ENCODE peak calls at places on chromosome X, in six cellular contexts. D is HCT116, W is GM23338, S is Panc1, I is sigmoid colon, Z is SK-N-MC. V is an unnamed sample.

GRCh38 chrX:106246511-106246910 is 78.4 kb downstream of the PWWP3B start:
- DNase-seq in Z (no peak), I (no peak), S (no peak), W (no peak), D (no peak), V (no peak)

GRCh38 chrX:55159556-55159955 is 60.6 kb upstream of the PAGE5 start:
- DNase-seq in Z (no peak), I (no peak), S (no peak), D (no peak), W (no peak), V (no peak)

GRCh38 chrX:15619053-15619772 is 18.5 kb upstream of the ACE2 start:
- DNase-seq in Z (no peak), I (no peak), S (no peak), D (peak; percentile 76), W (no peak), V (no peak)

GRCh38 chrX:24646745-24647182 is 383 bp downstream of the PCYT1B start:
- DNase-seq in S (no peak), D (no peak), W (peak; percentile 70), I (no peak), Z (no peak), V (no peak)

GRCh38 chrX:39648548-39649254 is 449.1 kb downstream of the BCOR start:
- DNase-seq in W (no peak), S (no peak), I (no peak), Z (no peak), D (no peak), V (no peak)

GRCh38 chrX:150544222-150544787 is 24.1 kb upstream of the MTM1 start:
- DNase-seq in Z (no peak), D (no peak), S (no peak), W (peak; percentile 65), I (no peak), V (no peak)

GRCh38 chrX:139533444-139533843 is 2.9 kb downstream of the F9 start:
- DNase-seq in W (no peak), Z (no peak), I (no peak), D (no peak), S (no peak), V (no peak)

GRCh38 chrX:150719641-150720040 is 26.4 kb downstream of the MTMR1 start:
- DNase-seq in D (no peak), Z (no peak), S (no peak), W (no peak), I (no peak), V (no peak)

GRCh38 chrX:16839852-16840460 is 30.2 kb downstream of the RBBP7 start:
- DNase-seq in Z (no peak), S (no peak), I (no peak), D (no peak), W (no peak), V (no peak)

GRCh38 chrX:19388741-19389140 is 45.0 kb downstream of the PDHA1 start:
- DNase-seq in W (no peak), D (no peak), S (no peak), Z (no peak), I (no peak), V (no peak)

GRCh38 chrX:150581093-150581775 is 12.8 kb downstream of the MTM1 start:
- DNase-seq in I (no peak), W (no peak), S (no peak), Z (no peak), D (peak; percentile 28), V (no peak)

GRCh38 chrX:57906790-57907189 is 3.5 kb downstream of the ZXDA start:
- DNase-seq in W (no peak), D (no peak), Z (no peak), I (no peak), S (no peak), V (no peak)

GRCh38 chrX:18119856-18120255 is 100.8 kb downstream of the BEND2 start:
- DNase-seq in Z (no peak), I (no peak), D (no peak), S (no peak), W (peak; percentile 2), V (no peak)

GRCh38 chrX:118698516-118699247 is 28.7 kb upstream of the IL13RA1 start:
- DNase-seq in W (no peak), S (no peak), D (no peak), I (no peak), Z (no peak), V (no peak)

GRCh38 chrX:11758400-11759171 is 549 bp downstream of the MSL3 start:
- DNase-seq in S (no peak), W (peak; percentile 80), Z (no peak), I (peak; percentile 94), D (peak; percentile 45), V (peak; percentile 87)

GRCh38 chrX:40154229-40154852 is 56.6 kb upstream of the BCOR start:
- DNase-seq in Z (no peak), D (no peak), W (peak; percentile 65), I (peak; percentile 71), S (no peak), V (no peak)

GRCh38 chrX:103730746-103731508 is 20.2 kb downstream of the TMEM31 start:
- DNase-seq in D (no peak), Z (no peak), W (no peak), S (no peak), I (no peak), V (no peak)

GRCh38 chrX:115650449-115650848 is 89.5 kb downstream of the PLS3 start:
- DNase-seq in S (no peak), I (no peak), Z (no peak), D (no peak), W (peak; percentile 52), V (no peak)

GRCh38 chrX:8823698-8824097 is 22.5 kb upstream of the FAM9A start:
- DNase-seq in I (no peak), D (no peak), Z (no peak), W (no peak), S (no peak), V (no peak)

GRCh38 chrX:134377537-134377936 is 82.4 kb upstream of the HPRT1 start:
- DNase-seq in W (no peak), S (no peak), I (no peak), D (no peak), Z (peak; percentile 16), V (no peak)

GRCh38 chrX:86830685-86831084 is 682.4 kb downstream of the DACH2 start:
- DNase-seq in I (no peak), D (no peak), S (no peak), Z (no peak), W (no peak), V (no peak)

GRCh38 chrX:7083468-7084396 is 63.8 kb upstream of the STS start:
- DNase-seq in I (no peak), W (no peak), S (no peak), D (peak; percentile 23), Z (peak; percentile 24), V (no peak)

GRCh38 chrX:119292445-119292844 is 56.4 kb downstream of the PGRMC1 start:
- DNase-seq in S (no peak), D (no peak), W (peak; percentile 24), Z (no peak), I (no peak), V (no peak)

GRCh38 chrX:92232182-92232581 is 453.0 kb downstream of the PCDH11X start:
- DNase-seq in W (peak; percentile 44), S (no peak), Z (no peak), I (no peak), D (no peak), V (no peak)

GRCh38 chrX:110791206-110791605 is 4.4 kb downstream of the CHRDL1 start:
- DNase-seq in Z (no peak), D (no peak), W (no peak), S (no peak), I (no peak), V (no peak)

GRCh38 chrX:110794601-110795000 is 1.0 kb downstream of the CHRDL1 start:
- DNase-seq in W (no peak), Z (no peak), I (no peak), D (no peak), S (no peak), V (no peak)

DNA sequence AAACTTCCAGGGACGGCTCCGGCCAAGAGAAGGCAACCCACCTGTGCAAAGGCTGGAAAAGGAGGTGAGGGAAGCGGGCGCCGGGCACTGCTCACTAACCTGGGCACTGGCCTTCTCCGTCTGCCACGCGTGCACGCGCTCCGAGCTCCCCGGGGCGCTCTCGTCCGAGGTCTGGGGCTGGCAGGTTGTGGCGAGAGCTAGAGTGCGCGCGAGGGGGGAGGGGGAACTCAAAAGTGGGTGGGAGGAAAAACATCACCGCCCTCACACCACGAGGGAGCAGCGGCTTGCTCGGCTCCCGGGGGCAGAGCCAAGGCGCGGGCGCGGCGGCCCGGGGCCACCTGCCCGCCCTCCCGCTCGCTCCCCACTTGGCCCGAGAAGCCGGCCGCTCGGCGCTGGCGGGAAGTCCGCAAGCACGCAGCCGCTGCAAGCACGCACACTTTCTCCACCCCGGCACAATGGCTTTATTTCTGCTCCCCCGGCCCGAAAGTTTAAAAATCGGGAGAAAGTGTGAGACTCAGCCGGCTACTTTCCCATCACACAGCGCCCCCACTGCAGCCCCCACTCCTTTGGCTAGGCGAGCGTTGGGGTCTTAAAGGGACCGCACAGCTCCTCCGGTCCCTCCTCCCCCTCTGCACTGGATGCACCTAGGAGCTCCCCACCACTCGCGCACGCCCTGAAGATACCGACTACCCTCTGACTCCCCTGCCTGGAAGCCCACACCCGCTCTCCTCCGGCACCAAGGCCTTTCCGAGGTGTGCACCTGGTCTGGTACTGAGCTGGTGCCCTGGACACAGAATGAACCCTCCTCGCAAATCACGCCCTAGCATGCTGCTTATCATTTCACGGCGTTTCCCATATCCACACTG is at the start of gene CHRDL1:
- DNase-seq in S (no peak), D (no peak), Z (no peak), W (peak; percentile 60), I (peak; percentile 88), V (no peak)
- TF ChIP-seq POLR2AphosphoS5 in S (no peak), D (no peak), Z (no peak), W (peak; percentile 23), I (peak; percentile 62), V (no peak)

GRCh38 chrX:68084765-68085164 is 348.5 kb downstream of the OPHN1 start:
- DNase-seq in Z (no peak), S (no peak), D (no peak), W (no peak), I (no peak), V (no peak)

GRCh38 chrX:68077378-68077777 is 355.9 kb downstream of the OPHN1 start:
- DNase-seq in W (no peak), D (no peak), I (no peak), Z (no peak), S (no peak), V (no peak)

GRCh38 chrX:68083510-68083909 is 349.8 kb downstream of the OPHN1 start:
- DNase-seq in D (no peak), S (no peak), Z (no peak), I (no peak), W (no peak), V (no peak)

GRCh38 chrX:68079961-68080360 is 353.3 kb downstream of the OPHN1 start:
- DNase-seq in D (no peak), S (no peak), Z (no peak), I (no peak), W (no peak), V (no peak)
- H3K36me3 ChIP-seq in D (no peaks in the 10 kb centered on the region), S (no peaks in the 10 kb centered on the region), Z (no peaks in the 10 kb centered on the region), I (no peaks in the 10 kb centered on the region), W (no peaks in the 10 kb centered on the region), V (no peaks in the 10 kb centered on the region)

GRCh38 chrX:154436597-154437397 is at the start of gene GDI1:
- DNase-seq in D (no peak), W (peak; percentile 70), S (no peak), I (peak; percentile 82), Z (no peak), V (peak; percentile 43)
- TF ChIP-seq POLR2AphosphoS5 in D (peak; percentile 54), W (peak; percentile 41), S (no peak), I (peak; percentile 80), Z (peak; percentile 39), V (peak; percentile 39)

DNA sequence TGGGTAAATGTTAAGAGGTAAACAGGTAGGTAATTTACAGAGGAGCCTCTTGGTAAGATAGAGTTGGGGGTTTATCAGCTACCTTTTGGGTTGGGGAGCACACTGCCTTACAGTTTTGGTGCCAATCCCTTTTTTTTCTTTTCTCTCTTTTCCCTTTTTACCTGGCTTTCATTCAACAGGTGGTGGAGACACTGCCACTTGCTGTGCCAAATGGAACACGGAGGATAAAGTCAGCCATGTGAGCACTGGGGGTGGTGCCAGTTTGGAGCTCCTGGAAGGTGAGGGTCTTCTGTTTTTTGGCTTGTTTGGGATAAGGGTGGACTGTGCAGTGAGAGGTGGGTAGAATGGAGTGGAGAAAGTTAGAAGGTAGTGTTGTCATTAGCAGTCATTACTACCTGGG is 14.3 kb downstream of the TAF9B start:
- DNase-seq in D (no peak), I (no peak), S (no peak), W (no peak), Z (no peak), V (no peak)
- H3K36me3 ChIP-seq in D (peaks cover 44% of the 10 kb centered on the region), I (peaks cover 4% of the 10 kb centered on the region), S (peaks cover 55% of the 10 kb centered on the region), W (peaks cover 42% of the 10 kb centered on the region), Z (peaks cover 85% of the 10 kb centered on the region), V (peaks cover 88% of the 10 kb centered on the region)

V was measured in stomach.